ENCODE peak calls at places on chromosomes 7 and 10, in seven cellular contexts. O, P, D, Q, T, X and Z are unnamed samples.

GRCh38 chr10:86127274-86127819 is 239.2 kb downstream of the GRID1 start:
- DNase-seq in X (no peak), Q (no peak), T (no peak), D (no peak), P (no peak), O (no peak), Z (no peak)

GRCh38 chr7:71739520-71740195 is 607.7 kb downstream of the GALNT17 start:
- DNase-seq in D (no peak), T (no peak), Q (no peak), P (no peak), X (no peak), O (no peak), Z (no peak)

GRCh38 chr7:151919595-151919994 is 36.7 kb upstream of the GALNTL5 start:
- DNase-seq in Q (no peak), D (no peak), X (no peak), T (no peak), P (no peak), O (no peak), Z (no peak)

GRCh38 chr10:127851661-127852205 is 41.0 kb downstream of the CLRN3 start:
- DNase-seq in P (no peak), T (no peak), Q (no peak), D (no peak), O (no peak), X (no peak), Z (no peak)

GRCh38 chr10:32149257-32149955 is 93.2 kb upstream of the KIF5B start:
- DNase-seq in P (peak), X (no peak), T (no peak), D (peak), Q (peak), O (no peak), Z (no peak)

GRCh38 chr7:48312151-48312550 is 140.9 kb downstream of the ABCA13 start:
- DNase-seq in T (no peak), P (no peak), D (no peak), X (no peak), Q (no peak), O (no peak), Z (no peak)

GRCh38 chr7:96080021-96080420 is 241.9 kb downstream of the SLC25A13 start:
- DNase-seq in T (no peak), Q (no peak), O (no peak), D (no peak), X (no peak), P (peak), Z (no peak)

GRCh38 chr7:114412548-114412947 is 2.1 kb upstream of the FOXP2 start:
- DNase-seq in D (no peak), P (no peak), X (no peak), Q (no peak), T (no peak), O (no peak), Z (no peak)

GRCh38 chr10:31619410-31620095 is 300.5 kb downstream of the ZEB1 start:
- DNase-seq in Q (no peak), D (no peak), P (no peak), T (no peak), X (no peak), O (no peak), Z (no peak)

GRCh38 chr7:43135129-43135528 is 22.7 kb downstream of the HECW1 start:
- DNase-seq in X (no peak), Q (no peak), T (no peak), P (no peak), O (no peak), D (no peak), Z (no peak)

GRCh38 chr7:154744226-154744860 is 258.6 kb downstream of the PAXIP1 start:
- DNase-seq in X (peak), D (peak), P (no peak), Q (no peak), T (peak), O (no peak), Z (no peak)

GRCh38 chr7:25843467-25843866 is 308.5 kb upstream of the NFE2L3 start:
- DNase-seq in Q (no peak), T (no peak), O (no peak), D (no peak), X (no peak), P (no peak), Z (no peak)

GRCh38 chr10:75742355-75742754 is 310.9 kb downstream of the LRMDA start:
- DNase-seq in P (no peak), Q (no peak), X (no peak), T (no peak), O (no peak), D (no peak), Z (no peak)

GRCh38 chr10:16967000-16967865 is 150.0 kb upstream of the RSU1 start:
- DNase-seq in P (peak), T (peak), X (no peak), O (no peak), D (no peak), Q (peak), Z (no peak)

GRCh38 chr7:29622335-29623265 is 59.0 kb downstream of the PRR15 start:
- DNase-seq in P (peak), D (no peak), Q (peak), X (no peak), O (no peak), T (peak), Z (peak)

GRCh38 chr7:91082854-91083495 is 181.3 kb upstream of the FZD1 start:
- DNase-seq in O (no peak), P (peak), D (peak), X (no peak), T (peak), Q (no peak), Z (no peak)

GRCh38 chr7:131231381-131232220 is 96.1 kb upstream of the MKLN1 start:
- DNase-seq in Q (no peak), T (no peak), O (no peak), P (no peak), D (peak), X (peak), Z (no peak)

GRCh38 chr7:39069886-39070881 is 92.5 kb downstream of the POU6F2 start:
- DNase-seq in O (no peak), X (no peak), Q (no peak), P (no peak), D (no peak), T (no peak), Z (no peak)

GRCh38 chr10:132110091-132110490 is 44.3 kb downstream of the JAKMIP3 start:
- DNase-seq in O (no peak), X (no peak), D (no peak), P (no peak), Q (no peak), T (no peak), Z (no peak)

GRCh38 chr10:59362184-59362966 is at the start of gene FAM13C:
- DNase-seq in O (peak), P (peak), X (peak), D (no peak), Q (peak), T (peak), Z (no peak)

GRCh38 chr7:44854644-44855364 is 6.9 kb upstream of the H2AZ2 start:
- DNase-seq in Q (no peak), O (no peak), X (no peak), T (no peak), D (no peak), P (no peak), Z (no peak)

GRCh38 chr7:27262121-27262520 is 19.5 kb downstream of the EVX1 start:
- DNase-seq in D (no peak), X (no peak), P (no peak), Q (no peak), O (no peak), T (no peak), Z (no peak)

GRCh38 chr10:97889461-97890265 is 40.0 kb downstream of the GOLGA7B start:
- DNase-seq in P (no peak), T (peak), D (no peak), X (no peak), Q (peak), O (peak), Z (no peak)

GRCh38 chr7:77738871-77739270 is 42.6 kb downstream of the RSBN1L start:
- DNase-seq in O (no peak), Q (peak), P (no peak), X (no peak), D (no peak), T (no peak), Z (no peak)

GRCh38 chr7:35617076-35617475 is 77.9 kb downstream of the HERPUD2 start:
- DNase-seq in D (no peak), T (no peak), O (no peak), Q (no peak), X (no peak), P (no peak), Z (no peak)

GRCh38 chr7:33258561-33258960 is 129.2 kb downstream of the BBS9 start:
- DNase-seq in O (no peak), T (no peak), X (no peak), P (no peak), D (no peak), Q (no peak), Z (no peak)

GRCh38 chr7:87702326-87702725 is 74.1 kb downstream of the RUNDC3B start:
- DNase-seq in O (no peak), X (no peak), T (no peak), D (no peak), Q (no peak), P (no peak), Z (no peak)

GRCh38 chr10:28873540-28873939 is 196.2 kb downstream of the BAMBI start:
- DNase-seq in O (no peak), D (no peak), X (no peak), Q (no peak), T (no peak), P (no peak), Z (no peak)

GRCh38 chr7:116616555-116617059 is 55.4 kb upstream of the MET start:
- DNase-seq in O (no peak), D (no peak), X (no peak), Q (no peak), P (no peak), T (no peak), Z (no peak)

GRCh38 chr7:2680792-2681490 is 7.1 kb upstream of the AMZ1 start:
- DNase-seq in T (peak), O (peak), P (peak), Q (no peak), X (peak), D (peak), Z (peak)

GRCh38 chr10:80669485-80669884 is 131.8 kb downstream of the SH2D4B start:
- DNase-seq in Q (no peak), O (no peak), D (no peak), T (no peak), X (no peak), P (no peak), Z (no peak)